ENCODE peak calls at places on chromosomes 12 and 14, in four cellular contexts. Z, H, P and R are unnamed samples.

GRCh38 chr14:96586056-96586455 is 83.9 kb downstream of the PAPOLA start:
- DNase-seq in P (no peak), Z (no peak), H (peak; percentile 7), R (no peak)

GRCh38 chr14:24274101-24274543 is 2.7 kb upstream of the RABGGTA start:
- DNase-seq in P (no peak), Z (peak; percentile 31), H (no peak), R (no peak)

GRCh38 chr14:104133496-104133895 is 4.9 kb upstream of the KIF26A start:
- DNase-seq in H (peak; percentile 36), Z (no peak), P (no peak), R (peak; percentile 2)

GRCh38 chr14:81390706-81391105 is 9.4 kb downstream of the STON2 start:
- DNase-seq in Z (no peak), P (no peak), H (no peak), R (no peak)

GRCh38 chr14:89892953-89893352 is 61.6 kb downstream of the EFCAB11 start:
- DNase-seq in H (no peak), P (no peak), Z (no peak), R (no peak)

GRCh38 chr14:105041841-105042765 is 21.2 kb upstream of the CDCA4 start:
- DNase-seq in P (no peak), Z (no peak), H (peak; percentile 57), R (no peak)

GRCh38 chr14:63388766-63389431 is 70.2 kb upstream of the GPHB5 start:
- DNase-seq in Z (peak; percentile 48), P (peak; percentile 53), H (peak; percentile 48), R (peak; percentile 30)

GRCh38 chr14:101022916-101023435 is 119.5 kb upstream of the RTL1 start:
- DNase-seq in P (no peak), H (no peak), Z (no peak), R (peak; percentile 0)

GRCh38 chr14:34223302-34224150 is 238.5 kb downstream of the SPTSSA start:
- DNase-seq in H (no peak), P (no peak), Z (no peak), R (no peak)

GRCh38 chr12:80222261-80222660 is 122.9 kb downstream of the OTOGL start:
- DNase-seq in Z (no peak), P (no peak), H (no peak), R (no peak)

GRCh38 chr14:99774526-99775307 is 18.5 kb upstream of the EML1 start:
- DNase-seq in Z (no peak), P (no peak), H (peak; percentile 50), R (peak; percentile 44)

GRCh38 chr14:100173353-100173752 is 13.9 kb upstream of the DEGS2 start:
- DNase-seq in Z (no peak), H (peak; percentile 55), P (no peak), R (no peak)

GRCh38 chr12:126891789-126892188 is 1375.2 kb upstream of the TMEM132C start:
- DNase-seq in H (peak; percentile 35), P (no peak), Z (no peak), R (no peak)

GRCh38 chr12:71011261-71011660 is 90.7 kb upstream of the PTPRR start:
- DNase-seq in Z (no peak), H (no peak), P (no peak), R (peak; percentile 13)

GRCh38 chr12:4050340-4050739 is 177.1 kb upstream of the PARP11 start:
- DNase-seq in P (no peak), Z (no peak), H (no peak), R (peak; percentile 93)

GRCh38 chr14:56331815-56332214 is 213.6 kb downstream of the PELI2 start:
- DNase-seq in P (no peak), H (no peak), Z (no peak), R (peak; percentile 76)

GRCh38 chr12:131828671-131829350 is 618 bp downstream of the MMP17 start:
- DNase-seq in H (peak; percentile 87), P (no peak), Z (no peak), R (no peak)

GRCh38 chr12:76633415-76633814 is 73.8 kb upstream of the OSBPL8 start:
- DNase-seq in Z (no peak), P (no peak), H (no peak), R (no peak)

GRCh38 chr14:52142504-52142903 is 73.6 kb upstream of the NID2 start:
- DNase-seq in P (no peak), H (no peak), Z (no peak), R (no peak)

GRCh38 chr14:53955671-53956426 is 776 bp downstream of the BMP4 start:
- DNase-seq in H (peak; percentile 78), Z (no peak), P (no peak), R (no peak)

GRCh38 chr14:89378119-89378518 is 38.9 kb downstream of the FOXN3 start:
- DNase-seq in P (no peak), Z (no peak), H (no peak), R (no peak)

GRCh38 chr12:85277900-85278597 is 2.0 kb upstream of the ALX1 start:
- DNase-seq in H (peak; percentile 28), P (no peak), Z (no peak), R (no peak)

GRCh38 chr14:73460691-73461127 is 2.4 kb upstream of the NUMB start:
- DNase-seq in Z (no peak), P (no peak), H (no peak), R (no peak)

GRCh38 chr12:28415755-28416154 is 225.5 kb downstream of the CCDC91 start:
- DNase-seq in Z (no peak), P (no peak), H (no peak), R (no peak)

GRCh38 chr12:84741727-84742126 is 170.9 kb downstream of the SLC6A15 start:
- DNase-seq in Z (no peak), H (no peak), P (no peak), R (no peak)

GRCh38 chr12:8034802-8035201 is 2.3 kb downstream of the FOXJ2 start:
- DNase-seq in Z (no peak), H (no peak), P (no peak), R (no peak)

GRCh38 chr12:101414533-101415119 is 7.1 kb upstream of the ARL1 start:
- DNase-seq in H (peak; percentile 43), Z (no peak), P (peak; percentile 52), R (peak; percentile 72)

GRCh38 chr14:104874110-104874531 is 9.1 kb downstream of the CEP170B start:
- DNase-seq in P (no peak), Z (no peak), H (no peak), R (no peak)

GRCh38 chr14:33348510-33348909 is 409.8 kb downstream of the NPAS3 start:
- DNase-seq in Z (no peak), P (no peak), H (no peak), R (no peak)

GRCh38 chr12:91327889-91328288 is 145.3 kb upstream of the DCN start:
- DNase-seq in Z (no peak), H (no peak), P (no peak), R (peak; percentile 81)

GRCh38 chr12:1796515-1797010 is 23.8 kb upstream of the LRTM2 start:
- DNase-seq in H (peak; percentile 67), Z (peak; percentile 40), P (no peak), R (no peak)

GRCh38 chr14:28323951-28324741 is 442.4 kb upstream of the FOXG1 start:
- DNase-seq in P (no peak), Z (no peak), H (no peak), R (no peak)

GRCh38 chr14:38950676-38951075 is 152.4 kb downstream of the SEC23A start:
- DNase-seq in H (no peak), Z (no peak), P (no peak), R (no peak)

GRCh38 chr14:75258079-75258802 is 20.4 kb upstream of the FOS start:
- DNase-seq in Z (no peak), H (no peak), P (no peak), R (no peak)

GRCh38 chr12:121578230-121579189 is 2.3 kb downstream of the KDM2B start:
- DNase-seq in Z (no peak), P (peak; percentile 20), H (peak; percentile 79), R (no peak)

GRCh38 chr12:65462506-65462905 is 184.0 kb downstream of the MSRB3 start:
- DNase-seq in Z (no peak), P (no peak), H (no peak), R (no peak)